ENCODE peak calls at places on chromosome 19, in five cellular contexts. F is fibroblast of the aortic adventitia, C is astrocyte of the spinal cord, E is colonic mucosa, X is mammary epithelial cell. J is an unnamed sample.

GRCh38 chr19:35025969-35026368 is 4.3 kb upstream of the SCN1B start:
- DNase-seq in F (no peak), C (no peak), E (no peak), X (no peak), J (no peak)

GRCh38 chr19:35911790-35912189 is 3.7 kb upstream of the TYROBP start:
- DNase-seq in F (no peak), C (no peak), E (no peak), X (peak), J (no peak)

GRCh38 chr19:14118165-14119051 is 846 bp upstream of the PRKACA start:
- DNase-seq in F (peak), C (peak), E (peak), X (peak), J (peak)

GRCh38 chr19:30060872-30061556 is 119.0 kb downstream of the URI1 start:
- DNase-seq in F (no peak), C (no peak), E (no peak), X (no peak), J (no peak)

GRCh38 chr19:45159971-45160324 is 834 bp downstream of the NKPD1 start:
- DNase-seq in F (no peak), C (no peak), E (no peak), X (no peak), J (no peak)

GRCh38 chr19:53389591-53390377 is 5.2 kb upstream of the ZNF765 start:
- DNase-seq in F (no peak), C (no peak), E (no peak), X (no peak), J (no peak)

GRCh38 chr19:5968431-5969373 is 9.2 kb downstream of the RANBP3 start:
- DNase-seq in F (no peak), C (no peak), E (no peak), X (peak), J (no peak)

GRCh38 chr19:18468930-18469244 is 31.0 kb upstream of the ISYNA1 start:
- DNase-seq in F (no peak), C (no peak), E (no peak), X (no peak), J (no peak)

GRCh38 chr19:30222428-30222873 is 149.7 kb upstream of the ZNF536 start:
- DNase-seq in F (no peak), C (no peak), E (no peak), X (no peak), J (no peak)

GRCh38 chr19:13953021-13953531 is 767 bp downstream of the DCAF15 start:
- DNase-seq in F (peak), C (peak), E (peak), X (peak), J (peak)

GRCh38 chr19:30649934-30650614 is 277.9 kb downstream of the ZNF536 start:
- DNase-seq in F (peak), C (peak), E (peak), X (peak), J (peak)

GRCh38 chr19:44623080-44623479 is 9.7 kb downstream of the IGSF23 start:
- DNase-seq in F (peak), C (peak), E (no peak), X (no peak), J (peak)

GRCh38 chr19:36115453-36116343 is at the start of gene TBCB:
- DNase-seq in F (peak), C (peak), E (peak), X (no peak), J (peak)

GRCh38 chr19:9885077-9885552 is 50.0 kb downstream of the PIN1 start:
- DNase-seq in F (peak), C (no peak), E (no peak), X (no peak), J (peak)

GRCh38 chr19:11324079-11324661 is 15.3 kb downstream of the RAB3D start:
- DNase-seq in F (peak), C (peak), E (peak), X (peak), J (peak)

GRCh38 chr19:30293051-30293785 is 79.0 kb upstream of the ZNF536 start:
- DNase-seq in F (no peak), C (no peak), E (no peak), X (no peak), J (no peak)

GRCh38 chr19:46791944-46792343 is 3.5 kb upstream of the SLC1A5 start:
- DNase-seq in F (no peak), C (no peak), E (no peak), X (no peak), J (no peak)

GRCh38 chr19:57110592-57111328 is 9.0 kb upstream of the USP29 start:
- DNase-seq in F (no peak), C (no peak), E (no peak), X (no peak), J (peak)

GRCh38 chr19:11375143-11375948 is 880 bp downstream of the SWSAP1 start:
- DNase-seq in F (no peak), C (no peak), E (peak), X (no peak), J (no peak)

GRCh38 chr19:31344403-31344802 is 4.8 kb downstream of the TSHZ3 start:
- DNase-seq in F (no peak), C (no peak), E (no peak), X (no peak), J (no peak)

GRCh38 chr19:2164020-2164988 is 571 bp downstream of the DOT1L start:
- DNase-seq in F (peak), C (no peak), E (peak), X (peak), J (no peak)

GRCh38 chr19:54430306-54431254 is 15.3 kb downstream of the TTYH1 start:
- DNase-seq in F (no peak), C (no peak), E (no peak), X (no peak), J (peak)

GRCh38 chr19:13995878-13996765 is 10.0 kb downstream of the RFX1 start:
- DNase-seq in F (no peak), C (no peak), E (no peak), X (no peak), J (no peak)

GRCh38 chr19:34084396-34085145 is 87.7 kb upstream of the LSM14A start:
- DNase-seq in F (no peak), C (no peak), E (no peak), X (no peak), J (no peak)

GRCh38 chr19:30711296-30711695 is 339.1 kb downstream of the ZNF536 start:
- DNase-seq in F (no peak), C (no peak), E (no peak), X (no peak), J (no peak)

GRCh38 chr19:44927746-44928145 is 13.3 kb downstream of the APOC1 start:
- DNase-seq in F (peak), C (peak), E (no peak), X (no peak), J (peak)

GRCh38 chr19:11405846-11406643 is 13.1 kb downstream of the RGL3 start:
- DNase-seq in F (no peak), C (no peak), E (no peak), X (peak), J (no peak)

GRCh38 chr19:19207637-19208582 is 3.8 kb upstream of the NCAN start:
- DNase-seq in F (no peak), C (no peak), E (peak), X (no peak), J (no peak)

GRCh38 chr19:46495789-46496099 is at the start of gene PNMA8B:
- DNase-seq in F (peak), C (peak), E (peak), X (peak), J (peak)

GRCh38 chr19:12137541-12137940 is 2.6 kb downstream of the ZNF20 start:
- DNase-seq in F (no peak), C (no peak), E (no peak), X (no peak), J (no peak)

GRCh38 chr19:913080-913748 is at the start of gene R3HDM4:
- DNase-seq in F (peak), C (no peak), E (peak), X (peak), J (peak)

GRCh38 chr19:18494267-18494607 is 27.6 kb downstream of the ELL start:
- DNase-seq in F (peak), C (no peak), E (no peak), X (no peak), J (peak)

GRCh38 chr19:1445185-1445931 is 4.6 kb upstream of the APC2 start:
- DNase-seq in F (peak), C (peak), E (peak), X (peak), J (peak)

GRCh38 chr19:5318306-5318705 is 22.3 kb downstream of the PTPRS start:
- DNase-seq in F (no peak), C (no peak), E (no peak), X (no peak), J (no peak)

GRCh38 chr19:16319466-16319865 is 5.2 kb upstream of the KLF2 start:
- DNase-seq in F (no peak), C (peak), E (no peak), X (no peak), J (peak)

GRCh38 chr19:9878511-9879196 is 43.5 kb downstream of the PIN1 start:
- DNase-seq in F (no peak), C (no peak), E (no peak), X (no peak), J (peak)

GRCh38 chr19:41918095-41918494 is 10.2 kb downstream of the ERFL start:
- DNase-seq in F (no peak), C (no peak), E (no peak), X (no peak), J (no peak)
- H3K4me3 ChIP-seq in F (no peak), C (no peak), E (no peak), X (no peak), J (no peak)

GRCh38 chr19:3683866-3684816 is 16.1 kb downstream of the PIP5K1C start:
- DNase-seq in F (no peak), C (peak), E (no peak), X (no peak), J (peak)
- TF ChIP-seq CTCF in F (no peak), C (no peak), E (no peak), X (no peak), J (no peak)

GRCh38 chr19:38952395-38953165 is 21.8 kb downstream of the MRPS12 start:
- DNase-seq in F (no peak), C (no peak), E (peak), X (no peak), J (peak)
- H3K4me3 ChIP-seq in F (no peak), C (no peak), E (no peak), X (no peak), J (no peak)

DNA sequence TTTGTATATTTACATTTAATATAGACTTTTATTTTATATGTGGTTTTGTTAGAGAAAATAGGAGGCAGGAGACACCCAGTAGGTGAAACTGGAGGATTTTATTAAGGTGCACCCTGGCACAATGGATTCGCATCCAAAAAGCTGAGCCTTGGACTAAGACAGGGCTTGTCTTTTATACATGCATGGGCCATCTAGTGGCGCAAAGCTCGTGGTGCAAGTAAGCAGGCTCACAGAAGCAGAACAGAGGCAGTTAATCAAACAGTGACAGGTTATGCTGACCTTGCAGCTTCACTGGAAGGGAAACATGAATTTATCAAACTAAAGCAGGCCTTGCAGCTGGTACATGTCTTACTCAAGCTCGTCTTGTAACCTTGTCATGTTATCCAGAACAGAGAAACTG is 58.8 kb upstream of the ZNF681 start:
- DNase-seq in F (no peak), C (no peak), E (peak), X (peak), J (peak)
- TF ChIP-seq CTCF in F (peak), C (peak), E (peak), X (peak), J (peak)

DNA sequence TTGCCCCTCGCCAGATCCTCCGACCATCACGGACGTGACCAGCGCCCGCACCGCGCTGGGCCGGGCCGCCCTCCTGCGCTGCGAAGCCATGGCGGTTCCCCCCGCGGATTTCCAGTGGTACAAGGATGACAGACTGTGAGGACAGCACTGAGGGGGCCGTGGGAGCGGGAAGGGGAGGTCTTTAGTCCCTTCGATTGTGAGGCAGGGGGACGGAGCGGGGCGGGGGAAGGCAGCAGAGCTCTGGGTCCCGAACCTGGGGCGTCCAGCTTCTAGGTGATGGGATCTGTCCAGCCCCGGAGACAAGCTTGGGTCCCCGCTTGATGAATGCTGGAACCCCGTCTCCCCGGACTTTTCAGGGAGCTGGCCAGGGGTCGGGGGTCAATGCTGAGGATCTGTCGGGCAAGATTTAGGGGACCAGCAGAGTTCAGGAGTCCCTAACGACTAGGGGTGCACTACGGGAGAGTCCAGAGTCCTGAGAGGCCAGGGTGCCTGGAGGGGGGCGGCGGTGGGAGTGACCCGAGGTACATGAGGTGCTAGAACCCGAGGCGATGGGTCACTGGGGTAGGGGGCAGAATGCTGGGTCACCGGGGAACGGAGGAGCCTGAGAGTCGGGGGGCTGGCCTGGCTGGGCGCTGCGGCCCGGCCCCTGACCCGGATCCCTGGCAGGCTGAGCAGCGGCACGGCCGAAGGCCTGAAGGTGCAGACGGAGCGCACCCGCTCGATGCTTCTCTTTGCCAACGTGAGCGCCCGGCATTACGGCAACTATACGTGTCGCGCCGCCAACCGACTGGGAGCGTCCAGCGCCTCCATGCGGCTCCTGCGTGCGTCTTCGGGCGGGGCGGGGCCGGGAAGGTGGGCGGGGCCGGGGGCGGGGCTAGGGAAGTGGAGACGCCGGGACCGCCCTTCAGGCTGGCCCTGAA is 14.6 kb downstream of the VSIG10L start:
- DNase-seq in F (peak), C (no peak), E (peak), X (peak), J (peak)
- H3K4me3 ChIP-seq in F (peak), C (no peak), E (no peak), X (no peak), J (peak)

GRCh38 chr19:55711719-55712118 is 26.5 kb downstream of the NLRP9 start:
- DNase-seq in F (no peak), C (no peak), E (no peak), X (no peak), J (no peak)
- TF ChIP-seq CTCF in F (no peak), C (no peak), E (no peak), X (no peak), J (no peak)

GRCh38 chr19:40721140-40721486 is 4.2 kb downstream of the ITPKC start:
- DNase-seq in F (no peak), C (no peak), E (no peak), X (no peak), J (no peak)
- H3K4me3 ChIP-seq in F (peak), C (no peak), E (no peak), X (no peak), J (peak)